ENCODE peak calls at places on chromosome 22, in five cellular contexts. One of them, this sample, is unnamed.
A peak's percentile ranks its signal among the peaks of the same experiment; 100 is the strongest.

GRCh38 chr22:17201285-17201945 is 17.8 kb downstream of the ADA2 start:
- DNase-seq in mesenchymal stem cell: peak; percentile 9
- DNase-seq in H1: no peak
- DNase-seq in IMR-90: peak; percentile 18
- DNase-seq in mesendoderm: peak; percentile 80
- DNase-seq in this sample: no peak

GRCh38 chr22:49308300-49308699 is 519.4 kb downstream of the BRD1 start:
- DNase-seq in mesenchymal stem cell: no peak
- DNase-seq in H1: peak; percentile 17
- DNase-seq in IMR-90: no peak
- DNase-seq in mesendoderm: no peak
- DNase-seq in this sample: no peak

GRCh38 chr22:32775957-32776356 is 25.5 kb upstream of the TIMP3 start:
- DNase-seq in mesenchymal stem cell: no peak
- DNase-seq in H1: no peak
- DNase-seq in IMR-90: no peak
- DNase-seq in mesendoderm: peak; percentile 60
- DNase-seq in this sample: no peak

GRCh38 chr22:36528336-36528735 is 630 bp downstream of the EIF3D start:
- DNase-seq in mesenchymal stem cell: peak; percentile 59
- DNase-seq in H1: no peak
- DNase-seq in IMR-90: no peak
- DNase-seq in mesendoderm: no peak
- DNase-seq in this sample: no peak

GRCh38 chr22:29167032-29167911 is 38.4 kb upstream of the EMID1 start:
- DNase-seq in mesenchymal stem cell: no peak
- DNase-seq in H1: no peak
- DNase-seq in IMR-90: no peak
- DNase-seq in mesendoderm: no peak
- DNase-seq in this sample: no peak

GRCh38 chr22:36117053-36117554 is 43.5 kb downstream of the APOL3 start:
- DNase-seq in mesenchymal stem cell: no peak
- DNase-seq in H1: no peak
- DNase-seq in IMR-90: no peak
- DNase-seq in mesendoderm: no peak
- DNase-seq in this sample: no peak

GRCh38 chr22:49300241-49300640 is 527.4 kb downstream of the BRD1 start:
- DNase-seq in mesenchymal stem cell: no peak
- DNase-seq in H1: no peak
- DNase-seq in IMR-90: no peak
- DNase-seq in mesendoderm: no peak
- DNase-seq in this sample: no peak

GRCh38 chr22:49091917-49092545 is 735.6 kb downstream of the BRD1 start:
- DNase-seq in mesenchymal stem cell: no peak
- DNase-seq in H1: no peak
- DNase-seq in IMR-90: no peak
- DNase-seq in mesendoderm: peak; percentile 19
- DNase-seq in this sample: no peak

GRCh38 chr22:43275545-43275981 is 67.6 kb downstream of the SCUBE1 start:
- DNase-seq in mesenchymal stem cell: peak; percentile 91
- DNase-seq in H1: peak; percentile 74
- DNase-seq in IMR-90: peak; percentile 60
- DNase-seq in mesendoderm: peak; percentile 76
- DNase-seq in this sample: no peak

GRCh38 chr22:37046589-37046988 is 5.0 kb upstream of the KCTD17 start:
- DNase-seq in mesenchymal stem cell: no peak
- DNase-seq in H1: no peak
- DNase-seq in IMR-90: no peak
- DNase-seq in mesendoderm: no peak
- DNase-seq in this sample: no peak

GRCh38 chr22:24587948-24588347 is 4.9 kb downstream of the LRRC75B start:
- DNase-seq in mesenchymal stem cell: no peak
- DNase-seq in H1: no peak
- DNase-seq in IMR-90: no peak
- DNase-seq in mesendoderm: no peak
- DNase-seq in this sample: no peak

GRCh38 chr22:35984183-35984710 is 44.4 kb downstream of the RBFOX2 start:
- DNase-seq in mesenchymal stem cell: no peak
- DNase-seq in H1: no peak
- DNase-seq in IMR-90: no peak
- DNase-seq in mesendoderm: no peak
- DNase-seq in this sample: no peak

GRCh38 chr22:50522806-50523438 is 2.5 kb downstream of the SCO2 start:
- DNase-seq in mesenchymal stem cell: no peak
- DNase-seq in H1: no peak
- DNase-seq in IMR-90: no peak
- DNase-seq in mesendoderm: no peak
- DNase-seq in this sample: no peak

GRCh38 chr22:37205046-37205445 is 7.2 kb downstream of the SSTR3 start:
- DNase-seq in mesenchymal stem cell: no peak
- DNase-seq in H1: no peak
- DNase-seq in IMR-90: no peak
- DNase-seq in mesendoderm: no peak
- DNase-seq in this sample: no peak

GRCh38 chr22:50269573-50270301 is 443 bp downstream of the MAPK11 start:
- DNase-seq in mesenchymal stem cell: peak; percentile 33
- DNase-seq in H1: no peak
- DNase-seq in IMR-90: peak; percentile 31
- DNase-seq in mesendoderm: no peak
- DNase-seq in this sample: no peak

GRCh38 chr22:17086301-17086700 is 1.5 kb downstream of the IL17RA start:
- DNase-seq in mesenchymal stem cell: no peak
- DNase-seq in H1: no peak
- DNase-seq in IMR-90: no peak
- DNase-seq in mesendoderm: no peak
- DNase-seq in this sample: no peak

GRCh38 chr22:50672471-50673230 is at the start of gene SHANK3:
- DNase-seq in mesenchymal stem cell: no peak
- DNase-seq in H1: no peak
- DNase-seq in IMR-90: no peak
- DNase-seq in mesendoderm: no peak
- DNase-seq in this sample: no peak

GRCh38 chr22:46535876-46536558 is 1.4 kb downstream of the CELSR1 start:
- DNase-seq in mesenchymal stem cell: no peak
- DNase-seq in H1: no peak
- DNase-seq in IMR-90: no peak
- DNase-seq in mesendoderm: no peak
- DNase-seq in this sample: no peak
- H3K4me3 ChIP-seq in mesenchymal stem cell: peak overlapping the region; percentile 73
- H3K4me3 ChIP-seq in H1: peak overlapping the region; percentile 32
- H3K4me3 ChIP-seq in IMR-90: no peak overlapping the region
- H3K4me3 ChIP-seq in mesendoderm: no peak overlapping the region
- H3K4me3 ChIP-seq in this sample: no peak overlapping the region

DNA sequence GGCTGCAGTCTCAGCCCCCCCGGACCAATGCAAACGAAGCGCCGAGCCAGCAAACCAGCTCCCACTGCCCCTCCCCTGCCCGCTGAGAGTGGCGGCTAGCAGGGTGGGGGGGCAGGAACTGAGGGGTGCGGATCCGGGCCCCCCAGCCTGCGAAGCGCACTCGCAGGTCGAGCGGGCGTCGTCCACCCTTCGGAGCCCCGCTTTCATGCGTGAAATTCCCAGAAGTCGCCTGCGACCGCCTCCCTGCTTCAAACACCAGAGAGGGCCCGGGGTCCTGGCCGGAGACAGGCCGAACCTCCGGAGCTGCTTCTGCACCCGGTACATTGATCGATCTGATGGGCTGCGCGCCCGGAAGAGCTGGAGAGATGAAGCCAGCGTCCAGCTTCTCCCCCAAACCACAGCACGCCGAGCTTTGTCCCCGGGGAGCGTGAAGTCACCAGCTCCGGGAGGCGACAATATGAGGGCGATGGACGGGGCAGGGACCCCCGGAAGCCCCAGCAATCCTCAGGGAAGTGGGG is 646 bp upstream of the PATZ1 start:
- DNase-seq in mesenchymal stem cell: peak; percentile 75
- DNase-seq in H1: no peak
- DNase-seq in IMR-90: peak; percentile 33
- DNase-seq in mesendoderm: peak; percentile 84
- DNase-seq in this sample: peak; percentile 65
- H3K23ac ChIP-seq in mesenchymal stem cell: no peak overlapping the region
- H3K23ac ChIP-seq in H1: no peak overlapping the region
- H3K23ac ChIP-seq in IMR-90: peak overlapping the region; percentile 35
- H3K23ac ChIP-seq in mesendoderm: no peak overlapping the region
- H3K23ac ChIP-seq in this sample: peak overlapping the region; percentile 58

GRCh38 chr22:46081036-46081830 is 69.1 kb upstream of the PPARA start:
- DNase-seq in mesenchymal stem cell: no peak
- DNase-seq in H1: no peak
- DNase-seq in IMR-90: no peak
- DNase-seq in mesendoderm: no peak
- DNase-seq in this sample: no peak
- H2BK15ac ChIP-seq in mesenchymal stem cell: no peak overlapping the region
- H2BK15ac ChIP-seq in H1: no peak overlapping the region
- H2BK15ac ChIP-seq in IMR-90: no peak overlapping the region
- H2BK15ac ChIP-seq in mesendoderm: no peak overlapping the region
- H2BK15ac ChIP-seq in this sample: no peak overlapping the region

GRCh38 chr22:41561788-41562187 is 978 bp downstream of the CSDC2 start:
- DNase-seq in mesenchymal stem cell: no peak
- DNase-seq in H1: no peak
- DNase-seq in IMR-90: no peak
- DNase-seq in mesendoderm: no peak
- DNase-seq in this sample: no peak

GRCh38 chr22:41557401-41558240 is 3.2 kb upstream of the CSDC2 start:
- DNase-seq in mesenchymal stem cell: peak; percentile 63
- DNase-seq in H1: peak; percentile 58
- DNase-seq in IMR-90: peak; percentile 94
- DNase-seq in mesendoderm: no peak
- DNase-seq in this sample: no peak

GRCh38 chr22:41562461-41562860 is 1.7 kb downstream of the CSDC2 start:
- DNase-seq in mesenchymal stem cell: no peak
- DNase-seq in H1: no peak
- DNase-seq in IMR-90: no peak
- DNase-seq in mesendoderm: no peak
- DNase-seq in this sample: no peak

GRCh38 chr22:41561335-41561734 is 525 bp downstream of the CSDC2 start:
- DNase-seq in mesenchymal stem cell: no peak
- DNase-seq in H1: peak; percentile 57
- DNase-seq in IMR-90: no peak
- DNase-seq in mesendoderm: peak; percentile 62
- DNase-seq in this sample: no peak

DNA sequence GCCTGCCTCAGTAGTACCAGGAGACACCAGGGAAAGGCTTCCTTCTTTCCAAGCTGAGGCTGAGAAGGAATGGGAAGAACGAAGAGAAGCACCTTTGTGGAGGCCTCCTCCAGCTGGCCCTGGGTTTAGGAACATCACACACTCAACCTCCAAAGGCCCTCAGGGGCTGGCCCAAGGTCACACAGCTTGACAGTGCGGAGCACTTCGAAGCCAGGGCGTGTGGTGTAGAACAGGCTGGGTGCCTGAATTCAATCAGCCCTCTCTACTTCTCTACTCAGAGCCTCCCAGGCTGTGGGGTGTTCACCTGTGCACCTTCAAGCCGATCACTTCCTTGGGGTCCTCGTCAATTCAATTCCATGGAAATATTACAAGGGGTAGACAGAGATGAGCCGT is 719 bp upstream of the CSDC2 start:
- DNase-seq in mesenchymal stem cell: no peak
- DNase-seq in H1: no peak
- DNase-seq in IMR-90: no peak
- DNase-seq in mesendoderm: no peak
- DNase-seq in this sample: no peak
- H3K4me3 ChIP-seq in mesenchymal stem cell: no peak overlapping the region
- H3K4me3 ChIP-seq in H1: no peak overlapping the region
- H3K4me3 ChIP-seq in IMR-90: peak overlapping the region; percentile 16
- H3K4me3 ChIP-seq in mesendoderm: no peak overlapping the region
- H3K4me3 ChIP-seq in this sample: peak overlapping the region; percentile 37

GRCh38 chr22:33898121-33898520 is 22.2 kb downstream of the LARGE1 start:
- DNase-seq in mesenchymal stem cell: no peak
- DNase-seq in H1: no peak
- DNase-seq in IMR-90: no peak
- DNase-seq in mesendoderm: no peak
- DNase-seq in this sample: no peak

GRCh38 chr22:33896154-33896800 is 24.0 kb downstream of the LARGE1 start:
- DNase-seq in mesenchymal stem cell: no peak
- DNase-seq in H1: no peak
- DNase-seq in IMR-90: no peak
- DNase-seq in mesendoderm: no peak
- DNase-seq in this sample: no peak

GRCh38 chr22:33897621-33897910 is 22.7 kb downstream of the LARGE1 start:
- DNase-seq in mesenchymal stem cell: no peak
- DNase-seq in H1: no peak
- DNase-seq in IMR-90: no peak
- DNase-seq in mesendoderm: no peak
- DNase-seq in this sample: no peak

GRCh38 chr22:33895444-33895843 is 24.8 kb downstream of the LARGE1 start:
- DNase-seq in mesenchymal stem cell: no peak
- DNase-seq in H1: no peak
- DNase-seq in IMR-90: no peak
- DNase-seq in mesendoderm: no peak
- DNase-seq in this sample: no peak

DNA sequence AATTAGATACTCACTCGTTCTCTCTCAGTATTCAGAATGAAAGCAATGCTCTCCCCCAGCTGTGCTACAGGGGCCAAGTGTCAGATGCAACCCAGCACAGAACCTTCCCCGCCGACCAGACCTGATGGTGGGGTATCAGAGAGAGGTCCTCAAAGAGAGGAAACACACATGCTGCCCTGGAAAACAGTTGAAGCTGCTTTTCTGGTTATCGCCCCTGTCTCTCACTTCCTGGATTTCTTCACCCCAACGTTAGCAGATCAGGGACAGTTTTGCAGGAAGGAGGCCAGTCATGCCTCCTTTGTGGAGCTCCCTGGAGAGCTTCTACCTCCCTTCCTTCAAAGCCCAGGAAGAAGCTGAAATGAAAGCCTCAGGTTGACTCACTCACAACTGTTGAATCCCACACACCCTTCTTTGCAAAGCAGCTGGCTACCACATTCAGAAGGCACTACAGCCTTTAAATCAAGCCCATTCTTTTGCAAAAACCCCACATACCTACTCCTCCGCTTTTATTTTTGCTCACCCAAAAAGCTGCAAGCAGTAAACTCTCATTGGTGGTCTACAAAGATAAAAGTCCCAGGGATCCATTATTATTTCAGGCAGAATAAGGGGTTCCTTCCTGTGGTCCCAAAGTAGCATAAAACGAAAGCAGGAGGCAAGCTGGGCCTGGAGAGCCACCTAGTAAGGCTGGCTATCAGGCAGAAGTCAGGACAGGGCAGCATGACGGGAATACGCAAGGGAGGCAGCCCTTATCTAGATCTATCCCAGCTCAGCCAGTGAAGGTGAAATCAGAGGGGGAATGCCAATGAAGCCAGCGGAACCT is 23.3 kb downstream of the LARGE1 start:
- DNase-seq in mesenchymal stem cell: peak; percentile 31
- DNase-seq in H1: no peak
- DNase-seq in IMR-90: peak; percentile 45
- DNase-seq in mesendoderm: peak; percentile 67
- DNase-seq in this sample: no peak
- H3K23ac ChIP-seq in mesenchymal stem cell: no peak overlapping the region
- H3K23ac ChIP-seq in H1: no peak overlapping the region
- H3K23ac ChIP-seq in IMR-90: no peak overlapping the region
- H3K23ac ChIP-seq in mesendoderm: no peak overlapping the region
- H3K23ac ChIP-seq in this sample: no peak overlapping the region

This sample was measured in neuronal stem cell.